ENCODE peak calls at places on chromosomes 3 and 15, in seven cellular contexts. One of them, this sample, is unnamed. For H3K36me3 and H3K4me1, the result is how much of the 10 kb centered on the place peaks cover.

GRCh38 chr15:41944313-41944940 is 27.9 kb downstream of the EHD4 start:
- DNase-seq in mesendoderm: peak
- DNase-seq in HCT116: peak
- DNase-seq in neural progenitor cell: peak
- DNase-seq in mammary epithelial cell: peak
- DNase-seq in MM.1S: no peak
- DNase-seq in endodermal cell: peak
- DNase-seq in this sample: peak

GRCh38 chr3:128874481-128875180 is 4.8 kb upstream of the ACAD9 start:
- DNase-seq in neural progenitor cell: no peak
- DNase-seq in HCT116: no peak
- DNase-seq in mammary epithelial cell: no peak
- DNase-seq in mesendoderm: no peak
- DNase-seq in MM.1S: no peak
- DNase-seq in endodermal cell: no peak
- DNase-seq in this sample: no peak

GRCh38 chr3:115876860-115877646 is 253.7 kb downstream of the GAP43 start:
- DNase-seq in endodermal cell: no peak
- DNase-seq in mammary epithelial cell: no peak
- DNase-seq in MM.1S: no peak
- DNase-seq in neural progenitor cell: no peak
- DNase-seq in mesendoderm: peak
- DNase-seq in HCT116: no peak
- DNase-seq in this sample: no peak

GRCh38 chr3:150030841-150031240 is 60.1 kb upstream of the PFN2 start:
- DNase-seq in MM.1S: no peak
- DNase-seq in neural progenitor cell: no peak
- DNase-seq in mammary epithelial cell: no peak
- DNase-seq in endodermal cell: no peak
- DNase-seq in mesendoderm: no peak
- DNase-seq in HCT116: no peak
- DNase-seq in this sample: no peak

GRCh38 chr15:69980311-69981059 is 117.2 kb downstream of the TLE3 start:
- DNase-seq in mesendoderm: no peak
- DNase-seq in MM.1S: peak
- DNase-seq in neural progenitor cell: no peak
- DNase-seq in endodermal cell: no peak
- DNase-seq in mammary epithelial cell: no peak
- DNase-seq in HCT116: no peak
- DNase-seq in this sample: no peak

GRCh38 chr3:128187495-128187894 is 34.2 kb downstream of the EEFSEC start:
- DNase-seq in MM.1S: no peak
- DNase-seq in mesendoderm: no peak
- DNase-seq in mammary epithelial cell: no peak
- DNase-seq in neural progenitor cell: no peak
- DNase-seq in HCT116: no peak
- DNase-seq in endodermal cell: no peak
- DNase-seq in this sample: no peak

GRCh38 chr3:141436180-141436579 is 50.6 kb upstream of the RASA2 start:
- DNase-seq in mammary epithelial cell: no peak
- DNase-seq in HCT116: no peak
- DNase-seq in endodermal cell: no peak
- DNase-seq in mesendoderm: no peak
- DNase-seq in MM.1S: no peak
- DNase-seq in neural progenitor cell: no peak
- DNase-seq in this sample: no peak

GRCh38 chr15:88894348-88894818 is 961 bp downstream of the HAPLN3 start:
- DNase-seq in mesendoderm: peak
- DNase-seq in mammary epithelial cell: peak
- DNase-seq in neural progenitor cell: peak
- DNase-seq in MM.1S: peak
- DNase-seq in endodermal cell: peak
- DNase-seq in HCT116: no peak
- DNase-seq in this sample: peak

GRCh38 chr15:40238481-40238926 is 359 bp upstream of the PAK6 start:
- DNase-seq in MM.1S: no peak
- DNase-seq in mammary epithelial cell: no peak
- DNase-seq in HCT116: no peak
- DNase-seq in mesendoderm: no peak
- DNase-seq in neural progenitor cell: no peak
- DNase-seq in endodermal cell: no peak
- DNase-seq in this sample: no peak

GRCh38 chr15:82647835-82648256 is 683 bp upstream of the CPEB1 start:
- DNase-seq in mesendoderm: peak
- DNase-seq in MM.1S: no peak
- DNase-seq in neural progenitor cell: peak
- DNase-seq in mammary epithelial cell: no peak
- DNase-seq in HCT116: no peak
- DNase-seq in endodermal cell: peak
- DNase-seq in this sample: peak

GRCh38 chr3:141699907-141700306 is 38.2 kb upstream of the RNF7 start:
- DNase-seq in HCT116: no peak
- DNase-seq in neural progenitor cell: no peak
- DNase-seq in mammary epithelial cell: no peak
- DNase-seq in MM.1S: no peak
- DNase-seq in endodermal cell: no peak
- DNase-seq in mesendoderm: no peak
- DNase-seq in this sample: no peak

GRCh38 chr15:71379893-71380292 is 264.6 kb downstream of the THSD4 start:
- DNase-seq in endodermal cell: no peak
- DNase-seq in mammary epithelial cell: no peak
- DNase-seq in MM.1S: no peak
- DNase-seq in mesendoderm: no peak
- DNase-seq in neural progenitor cell: no peak
- DNase-seq in HCT116: no peak
- DNase-seq in this sample: no peak

GRCh38 chr15:71804695-71805470 is 5.5 kb upstream of the NR2E3 start:
- DNase-seq in HCT116: no peak
- DNase-seq in neural progenitor cell: no peak
- DNase-seq in MM.1S: peak
- DNase-seq in endodermal cell: no peak
- DNase-seq in mammary epithelial cell: no peak
- DNase-seq in mesendoderm: no peak
- DNase-seq in this sample: no peak

DNA sequence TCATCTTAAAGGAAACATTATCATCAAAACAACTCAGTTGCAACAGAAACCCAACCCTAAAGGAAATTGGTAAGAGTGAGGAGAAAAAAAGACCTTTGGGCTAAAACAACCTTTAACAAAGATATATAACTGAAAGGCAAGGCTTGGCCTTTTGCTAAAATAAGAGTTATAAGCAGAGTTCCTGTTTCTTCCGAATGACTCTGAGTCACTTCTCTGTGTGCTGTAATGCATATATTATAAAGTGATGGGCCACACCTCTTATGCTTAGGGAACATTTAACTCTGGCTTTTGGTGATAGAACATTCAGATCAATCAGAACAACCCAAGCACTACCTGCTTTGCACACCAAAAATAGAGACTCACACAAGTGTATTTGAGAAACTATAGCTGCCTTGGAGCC is 294.4 kb upstream of the SEMA6D start:
- DNase-seq in endodermal cell: no peak
- DNase-seq in MM.1S: no peak
- DNase-seq in HCT116: no peak
- DNase-seq in mesendoderm: no peak
- DNase-seq in neural progenitor cell: no peak
- DNase-seq in mammary epithelial cell: peak
- DNase-seq in this sample: no peak
- H3K36me3 ChIP-seq in endodermal cell: under half
- H3K36me3 ChIP-seq in MM.1S: under half
- H3K36me3 ChIP-seq in HCT116: under half
- H3K36me3 ChIP-seq in mesendoderm: under half
- H3K36me3 ChIP-seq in neural progenitor cell: under half
- H3K36me3 ChIP-seq in mammary epithelial cell: under half
- H3K36me3 ChIP-seq in this sample: under half

GRCh38 chr3:193794002-193794835 is 201.2 kb downstream of the OPA1 start:
- DNase-seq in endodermal cell: peak
- DNase-seq in MM.1S: no peak
- DNase-seq in mammary epithelial cell: no peak
- DNase-seq in HCT116: no peak
- DNase-seq in mesendoderm: no peak
- DNase-seq in neural progenitor cell: no peak
- DNase-seq in this sample: no peak
- H3K9ac ChIP-seq in endodermal cell: no peak
- H3K9ac ChIP-seq in MM.1S: no peak
- H3K9ac ChIP-seq in mammary epithelial cell: no peak
- H3K9ac ChIP-seq in HCT116: no peak
- H3K9ac ChIP-seq in mesendoderm: no peak
- H3K9ac ChIP-seq in neural progenitor cell: no peak
- H3K9ac ChIP-seq in this sample: no peak

GRCh38 chr3:172142074-172143059 is 103.0 kb downstream of the FNDC3B start:
- DNase-seq in neural progenitor cell: peak
- DNase-seq in endodermal cell: no peak
- DNase-seq in mammary epithelial cell: peak
- DNase-seq in MM.1S: peak
- DNase-seq in HCT116: no peak
- DNase-seq in mesendoderm: peak
- DNase-seq in this sample: no peak
- H3K4me1 ChIP-seq in neural progenitor cell: under half
- H3K4me1 ChIP-seq in endodermal cell: under half
- H3K4me1 ChIP-seq in mammary epithelial cell: half or more
- H3K4me1 ChIP-seq in MM.1S: half or more
- H3K4me1 ChIP-seq in HCT116: half or more
- H3K4me1 ChIP-seq in mesendoderm: under half
- H3K4me1 ChIP-seq in this sample: under half

GRCh38 chr3:47865192-47865591 is 62.3 kb downstream of the DHX30 start:
- DNase-seq in mammary epithelial cell: no peak
- DNase-seq in neural progenitor cell: peak
- DNase-seq in mesendoderm: peak
- DNase-seq in endodermal cell: peak
- DNase-seq in MM.1S: no peak
- DNase-seq in HCT116: no peak
- DNase-seq in this sample: no peak

GRCh38 chr3:47868306-47868705 is 65.4 kb downstream of the DHX30 start:
- DNase-seq in neural progenitor cell: no peak
- DNase-seq in HCT116: no peak
- DNase-seq in mammary epithelial cell: no peak
- DNase-seq in MM.1S: no peak
- DNase-seq in endodermal cell: peak
- DNase-seq in mesendoderm: no peak
- DNase-seq in this sample: no peak

GRCh38 chr3:47870702-47871255 is 67.8 kb downstream of the DHX30 start:
- DNase-seq in HCT116: no peak
- DNase-seq in neural progenitor cell: no peak
- DNase-seq in mesendoderm: no peak
- DNase-seq in mammary epithelial cell: no peak
- DNase-seq in endodermal cell: peak
- DNase-seq in MM.1S: no peak
- DNase-seq in this sample: no peak

GRCh38 chr3:47870156-47870555 is 67.2 kb downstream of the DHX30 start:
- DNase-seq in endodermal cell: peak
- DNase-seq in mammary epithelial cell: no peak
- DNase-seq in MM.1S: no peak
- DNase-seq in HCT116: no peak
- DNase-seq in neural progenitor cell: no peak
- DNase-seq in mesendoderm: no peak
- DNase-seq in this sample: no peak

GRCh38 chr3:47867451-47868017 is 64.6 kb downstream of the DHX30 start:
- DNase-seq in MM.1S: no peak
- DNase-seq in neural progenitor cell: no peak
- DNase-seq in mesendoderm: no peak
- DNase-seq in mammary epithelial cell: no peak
- DNase-seq in endodermal cell: peak
- DNase-seq in HCT116: no peak
- DNase-seq in this sample: no peak
- H3K36me3 ChIP-seq in MM.1S: under half
- H3K36me3 ChIP-seq in neural progenitor cell: under half
- H3K36me3 ChIP-seq in mesendoderm: under half
- H3K36me3 ChIP-seq in mammary epithelial cell: under half
- H3K36me3 ChIP-seq in endodermal cell: half or more
- H3K36me3 ChIP-seq in HCT116: under half
- H3K36me3 ChIP-seq in this sample: half or more

GRCh38 chr15:43104426-43104825 is 1.4 kb downstream of the UBR1 start:
- DNase-seq in mesendoderm: peak
- DNase-seq in mammary epithelial cell: peak
- DNase-seq in endodermal cell: no peak
- DNase-seq in MM.1S: no peak
- DNase-seq in neural progenitor cell: peak
- DNase-seq in HCT116: peak
- DNase-seq in this sample: no peak

GRCh38 chr15:43105778-43106485 is at the start of gene UBR1:
- DNase-seq in mesendoderm: peak
- DNase-seq in MM.1S: peak
- DNase-seq in mammary epithelial cell: peak
- DNase-seq in HCT116: peak
- DNase-seq in neural progenitor cell: peak
- DNase-seq in endodermal cell: peak
- DNase-seq in this sample: peak

GRCh38 chr15:43105077-43105769 is 615 bp downstream of the UBR1 start:
- DNase-seq in mammary epithelial cell: peak
- DNase-seq in HCT116: no peak
- DNase-seq in MM.1S: peak
- DNase-seq in neural progenitor cell: peak
- DNase-seq in mesendoderm: no peak
- DNase-seq in endodermal cell: no peak
- DNase-seq in this sample: no peak

GRCh38 chr15:43102181-43102580 is 3.7 kb downstream of the UBR1 start:
- DNase-seq in mesendoderm: no peak
- DNase-seq in mammary epithelial cell: no peak
- DNase-seq in neural progenitor cell: no peak
- DNase-seq in MM.1S: no peak
- DNase-seq in endodermal cell: no peak
- DNase-seq in HCT116: no peak
- DNase-seq in this sample: no peak

DNA sequence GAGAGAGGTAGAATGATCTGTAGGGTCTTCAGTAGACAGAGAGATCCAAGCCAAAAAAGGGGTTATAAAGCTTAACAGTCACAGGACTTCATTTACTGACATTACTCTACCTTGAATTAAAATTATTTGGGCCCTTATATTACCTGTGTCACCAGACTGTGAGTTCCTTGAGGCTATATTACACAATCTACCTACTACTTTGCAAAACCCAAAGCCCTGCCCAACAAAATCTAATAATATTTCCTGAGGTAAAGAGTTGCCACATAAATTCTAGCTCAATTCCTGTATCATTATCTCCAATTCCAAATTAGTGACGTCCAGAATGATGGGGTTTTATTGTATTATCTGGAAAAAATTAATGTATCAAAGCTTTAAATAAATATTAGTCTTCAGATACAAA is 1.9 kb downstream of the UBR1 start:
- DNase-seq in mammary epithelial cell: peak
- DNase-seq in MM.1S: no peak
- DNase-seq in neural progenitor cell: no peak
- DNase-seq in mesendoderm: no peak
- DNase-seq in endodermal cell: no peak
- DNase-seq in HCT116: no peak
- DNase-seq in this sample: no peak
- H3K9ac ChIP-seq in mammary epithelial cell: peak
- H3K9ac ChIP-seq in MM.1S: no peak
- H3K9ac ChIP-seq in neural progenitor cell: peak
- H3K9ac ChIP-seq in mesendoderm: no peak
- H3K9ac ChIP-seq in endodermal cell: no peak
- H3K9ac ChIP-seq in HCT116: no peak
- H3K9ac ChIP-seq in this sample: no peak